ENCODE peak calls at places on chromosomes 2 and 18, in nine cellular contexts. O, N, E, K, W, U, B, D and I are unnamed samples.

GRCh38 chr2:177501186-177501585 is 108.6 kb downstream of the AGPS start:
- DNase-seq in O (no peak), N (no peak), E (no peak), K (no peak), W (no peak), U (no peak), B (no peak), D (no peak), I (no peak)

GRCh38 chr2:174585111-174585510 is 12.5 kb downstream of the WIPF1 start:
- DNase-seq in O (peak), N (no peak), E (peak), K (no peak), W (no peak), U (no peak), B (no peak), D (no peak), I (no peak)

GRCh38 chr2:102391530-102391929 is 31.4 kb upstream of the IL18RAP start:
- DNase-seq in O (no peak), N (no peak), E (peak), K (no peak), W (no peak), U (peak), B (no peak), D (no peak), I (no peak)

GRCh38 chr2:178927173-178927572 is 120.0 kb upstream of the TTN start:
- DNase-seq in O (no peak), N (no peak), E (no peak), K (no peak), W (no peak), U (no peak), B (no peak), D (no peak), I (no peak)

GRCh38 chr2:218282173-218282991 is 9.9 kb downstream of the TMBIM1 start:
- DNase-seq in O (no peak), N (no peak), E (no peak), K (no peak), W (peak), U (no peak), B (peak), D (no peak), I (peak)

GRCh38 chr18:28458751-28459150 is 281.8 kb upstream of the CDH2 start:
- DNase-seq in O (no peak), N (no peak), E (no peak), K (no peak), W (no peak), U (no peak), B (no peak), D (no peak), I (no peak)

GRCh38 chr18:7116001-7116831 is 1.4 kb downstream of the LAMA1 start:
- DNase-seq in O (no peak), N (no peak), E (no peak), K (no peak), W (peak), U (no peak), B (no peak), D (no peak), I (no peak)

GRCh38 chr2:45776160-45776955 is 124.9 kb downstream of the PRKCE start:
- DNase-seq in O (no peak), N (no peak), E (no peak), K (peak), W (no peak), U (no peak), B (no peak), D (no peak), I (no peak)

GRCh38 chr2:190328748-190329147 is 9.1 kb upstream of the HIBCH start:
- DNase-seq in O (peak), N (no peak), E (no peak), K (no peak), W (no peak), U (no peak), B (no peak), D (no peak), I (no peak)

GRCh38 chr2:217612920-217613319 is 389.9 kb downstream of the TNS1 start:
- DNase-seq in O (no peak), N (no peak), E (no peak), K (no peak), W (no peak), U (no peak), B (no peak), D (no peak), I (no peak)

GRCh38 chr2:127569274-127570065 is 34.0 kb downstream of the MYO7B start:
- DNase-seq in O (no peak), N (peak), E (no peak), K (no peak), W (no peak), U (no peak), B (peak), D (no peak), I (no peak)

GRCh38 chr18:71036783-71037182 is 747.9 kb downstream of the SOCS6 start:
- DNase-seq in O (peak), N (no peak), E (no peak), K (no peak), W (no peak), U (no peak), B (no peak), D (no peak), I (no peak)

GRCh38 chr2:205766765-205767359 is 84.6 kb downstream of the NRP2 start:
- DNase-seq in O (peak), N (no peak), E (peak), K (peak), W (peak), U (no peak), B (peak), D (peak), I (peak)

GRCh38 chr2:134229540-134229939 is 24.3 kb upstream of the MGAT5 start:
- DNase-seq in O (no peak), N (no peak), E (no peak), K (no peak), W (no peak), U (no peak), B (no peak), D (no peak), I (no peak)

GRCh38 chr2:70679244-70679643 is 88.8 kb downstream of the ADD2 start:
- DNase-seq in O (no peak), N (peak), E (no peak), K (no peak), W (no peak), U (no peak), B (peak), D (no peak), I (no peak)

DNA sequence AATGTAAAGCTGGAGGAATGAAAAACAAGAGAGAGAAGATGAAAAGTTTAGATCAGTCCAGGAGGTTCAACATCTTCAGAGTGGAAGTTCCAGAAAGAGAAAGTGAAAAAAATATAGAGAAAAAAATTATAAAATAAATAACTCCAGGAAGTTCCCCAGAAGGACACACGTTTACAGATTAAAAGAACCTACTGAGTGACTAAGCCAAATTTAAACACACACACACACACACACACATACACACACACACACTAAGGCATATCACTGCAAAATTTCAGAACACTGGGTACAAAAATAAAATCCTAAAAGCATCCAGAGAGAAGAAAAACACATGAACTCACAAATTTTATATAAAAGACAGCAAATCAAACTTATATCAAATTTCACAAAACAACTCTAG is 85.9 kb upstream of the PMAIP1 start:
- DNase-seq in O (no peak), N (no peak), E (no peak), K (no peak), W (no peak), U (no peak), B (no peak), D (no peak), I (no peak)
- TF ChIP-seq EP300 in O (no peak), N (no peak), E (no peak), K (no peak), W (no peak), U (no peak), B (no peak), D (no peak), I (no peak)

DNA sequence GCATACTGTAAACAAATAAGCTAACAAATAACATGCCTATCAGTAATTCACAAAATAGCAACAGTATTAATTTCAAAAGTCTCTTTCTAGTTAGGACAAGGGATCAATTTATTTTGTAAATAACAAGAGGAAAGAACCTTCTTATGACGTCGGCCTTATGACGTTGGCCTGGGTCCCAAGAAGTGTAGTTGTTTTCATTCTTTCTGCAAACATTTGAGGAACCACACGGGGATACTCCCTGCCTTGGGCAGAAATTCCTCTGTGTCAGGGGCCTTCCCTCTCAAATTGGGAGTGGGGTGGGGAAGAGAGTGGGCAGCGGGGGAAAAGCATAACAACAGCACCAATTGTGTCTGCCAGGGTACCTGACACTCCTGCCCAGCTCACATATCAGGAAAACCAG is 1.3 kb downstream of the CCDC68 start:
- DNase-seq in O (no peak), N (no peak), E (peak), K (no peak), W (no peak), U (no peak), B (no peak), D (no peak), I (no peak)
- TF ChIP-seq EP300 in O (no peak), N (no peak), E (no peak), K (no peak), W (no peak), U (no peak), B (no peak), D (no peak), I (no peak)

GRCh38 chr2:199798881-199799580 is 52.0 kb downstream of the FTCDNL1 start:
- DNase-seq in O (no peak), N (no peak), E (no peak), K (no peak), W (no peak), U (no peak), B (peak), D (no peak), I (no peak)
- TF ChIP-seq EP300 in O (no peak), N (no peak), E (no peak), K (peak), W (no peak), U (no peak), B (no peak), D (no peak), I (no peak)

DNA sequence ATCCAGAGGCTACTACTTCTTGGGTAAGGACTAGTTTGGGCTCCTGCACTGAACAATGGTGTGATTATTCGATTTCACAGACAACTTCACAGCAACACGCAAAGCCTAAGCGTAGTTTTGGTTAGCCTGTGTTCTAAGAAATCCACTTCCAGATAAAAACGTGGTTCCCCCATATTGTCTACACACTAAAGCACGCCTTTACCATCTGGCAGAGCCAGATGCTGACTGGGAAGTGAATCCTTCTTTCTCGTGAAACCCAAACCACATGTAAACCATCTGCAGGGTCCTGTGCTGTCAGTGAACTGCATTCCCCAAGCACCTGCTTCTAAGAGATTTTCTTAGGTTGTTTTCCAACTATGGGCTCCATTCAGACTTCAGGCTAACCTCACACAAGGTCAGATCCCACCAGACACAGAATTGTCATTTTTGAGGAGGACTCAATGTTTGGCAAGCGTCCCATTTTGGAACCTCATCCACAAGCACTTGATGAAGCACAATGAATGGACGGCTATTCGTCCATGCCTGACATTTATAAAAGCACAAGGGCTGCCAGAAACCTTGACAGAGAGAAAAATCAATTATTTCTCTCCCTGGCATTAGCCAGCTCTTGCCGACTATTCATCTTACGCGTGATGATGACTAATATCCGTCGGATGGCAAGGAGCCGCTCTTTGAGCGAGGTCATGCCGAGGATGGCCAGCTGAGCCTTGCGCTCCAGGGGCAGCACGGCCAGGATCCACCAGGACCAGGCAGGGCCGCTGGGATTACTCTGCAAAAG is 38.4 kb downstream of the LONRF2 start:
- DNase-seq in O (no peak), N (no peak), E (peak), K (no peak), W (no peak), U (no peak), B (no peak), D (no peak), I (no peak)
- TF ChIP-seq EP300 in O (no peak), N (no peak), E (peak), K (no peak), W (no peak), U (no peak), B (no peak), D (no peak), I (no peak)

GRCh38 chr2:183998041-183998796 is 600.1 kb upstream of the ZNF804A start:
- DNase-seq in O (no peak), N (no peak), E (no peak), K (no peak), W (no peak), U (peak), B (no peak), D (no peak), I (no peak)

GRCh38 chr2:183995632-183996031 is 602.7 kb upstream of the ZNF804A start:
- DNase-seq in O (no peak), N (no peak), E (no peak), K (no peak), W (no peak), U (no peak), B (no peak), D (peak), I (no peak)

GRCh38 chr2:184004289-184004944 is 593.9 kb upstream of the ZNF804A start:
- DNase-seq in O (no peak), N (no peak), E (no peak), K (no peak), W (no peak), U (peak), B (no peak), D (no peak), I (no peak)

GRCh38 chr2:183996825-183997823 is 601.2 kb upstream of the ZNF804A start:
- DNase-seq in O (no peak), N (no peak), E (no peak), K (no peak), W (peak), U (no peak), B (no peak), D (no peak), I (peak)

DNA sequence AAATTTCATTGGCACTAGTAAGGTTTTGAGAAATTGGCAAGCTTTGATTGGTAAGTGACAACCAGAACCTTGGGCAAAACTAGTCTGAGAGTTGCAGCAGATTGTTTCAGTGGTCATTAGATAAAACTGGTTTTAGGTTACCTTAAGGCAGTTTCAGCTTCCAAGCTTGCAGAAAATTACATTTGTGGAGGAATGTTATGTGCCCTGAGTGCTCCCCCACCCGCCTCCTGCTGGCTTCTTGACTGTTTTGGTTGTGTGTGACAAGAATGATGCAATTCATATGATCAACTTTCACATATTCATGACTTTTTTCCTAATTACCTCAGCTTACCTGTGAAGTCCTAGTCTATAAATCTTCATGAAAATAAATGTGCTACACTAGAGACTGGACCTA is 599.5 kb upstream of the ZNF804A start:
- DNase-seq in O (no peak), N (no peak), E (no peak), K (no peak), W (no peak), U (no peak), B (no peak), D (no peak), I (no peak)
- TF ChIP-seq EP300 in O (no peak), N (no peak), E (no peak), K (no peak), W (no peak), U (no peak), B (no peak), D (no peak), I (no peak)

DNA sequence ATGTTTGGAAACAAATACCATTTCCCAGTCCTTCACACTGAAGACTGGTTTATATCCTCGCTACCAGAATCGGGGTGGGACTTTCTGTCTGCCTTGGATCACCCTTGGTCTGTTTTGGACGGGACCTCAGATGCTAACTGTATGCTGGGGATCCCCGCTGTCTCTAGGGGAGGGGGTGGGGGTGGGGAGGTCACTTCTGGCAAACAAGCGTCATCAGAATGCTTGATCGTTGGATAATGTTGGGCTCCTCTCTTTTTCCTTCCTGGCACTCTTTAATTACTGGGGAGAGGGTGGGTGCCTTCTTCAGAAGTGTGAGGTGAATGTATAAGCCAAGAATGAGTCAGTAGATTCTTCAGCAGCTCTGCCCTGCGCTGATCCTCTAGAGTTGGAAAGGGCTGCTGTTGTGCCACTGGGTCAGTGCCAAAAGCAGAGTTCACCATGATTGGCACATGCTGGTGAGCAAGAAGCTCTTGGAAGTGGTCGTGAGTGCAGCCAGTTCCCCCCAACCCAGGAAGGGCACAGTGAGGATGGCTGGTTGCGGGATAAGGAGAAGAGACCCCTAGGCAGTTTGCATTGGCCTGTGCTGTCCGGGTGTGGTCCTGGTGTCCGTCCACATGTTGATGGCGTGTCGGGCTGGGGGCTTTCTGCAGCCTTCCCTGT is 32.2 kb downstream of the DGKD start:
- DNase-seq in O (no peak), N (peak), E (no peak), K (no peak), W (no peak), U (no peak), B (no peak), D (peak), I (no peak)
- TF ChIP-seq EP300 in O (no peak), N (no peak), E (no peak), K (no peak), W (no peak), U (no peak), B (peak), D (peak), I (no peak)